ENCODE peak calls at places on chromosomes 11 and 22, in five cellular contexts. X is NT2/D1, Z is NB4, A is lower leg skin, Y is OCI-LY7. R is an unnamed sample.

GRCh38 chr22:46081831-46082210 is 68.5 kb upstream of the PPARA start:
- DNase-seq in X (no peak), Z (no peak), A (no peak), Y (no peak), R (peak)

GRCh38 chr11:96990934-96991333 is 601.1 kb downstream of the JRKL start:
- DNase-seq in X (no peak), Z (no peak), A (no peak), Y (no peak), R (no peak)

GRCh38 chr11:34308049-34308692 is 49.6 kb downstream of the ABTB2 start:
- DNase-seq in X (no peak), Z (no peak), A (no peak), Y (no peak), R (no peak)

GRCh38 chr11:58503361-58503856 is 4.5 kb downstream of the OR5B21 start:
- DNase-seq in X (no peak), Z (no peak), A (no peak), Y (peak), R (no peak)

GRCh38 chr11:4672470-4672869 is 25.2 kb downstream of the OR51E2 start:
- DNase-seq in X (no peak), Z (no peak), A (no peak), Y (no peak), R (no peak)

GRCh38 chr22:43154887-43155536 is 3.7 kb downstream of the TSPO start:
- DNase-seq in X (no peak), Z (no peak), A (peak), Y (no peak), R (no peak)

GRCh38 chr11:114209904-114210303 is 86.3 kb upstream of the NNMT start:
- DNase-seq in X (no peak), Z (no peak), A (no peak), Y (no peak), R (no peak)

GRCh38 chr11:12118940-12119339 is 8.6 kb downstream of the MICAL2 start:
- DNase-seq in X (no peak), Z (peak), A (no peak), Y (no peak), R (no peak)

GRCh38 chr11:94588366-94588952 is 21.3 kb downstream of the PIWIL4 start:
- DNase-seq in X (no peak), Z (no peak), A (no peak), Y (no peak), R (no peak)

GRCh38 chr22:39179401-39179827 is 26.9 kb upstream of the CBX7 start:
- DNase-seq in X (no peak), Z (no peak), A (no peak), Y (no peak), R (no peak)

GRCh38 chr11:30712749-30713148 is 126.6 kb upstream of the MPPED2 start:
- DNase-seq in X (no peak), Z (no peak), A (no peak), Y (no peak), R (no peak)

GRCh38 chr22:45688606-45689080 is 17.0 kb downstream of the ATXN10 start:
- DNase-seq in X (no peak), Z (peak), A (no peak), Y (no peak), R (peak)

GRCh38 chr11:133361689-133361994 is 170.7 kb downstream of the OPCML start:
- DNase-seq in X (no peak), Z (no peak), A (no peak), Y (no peak), R (no peak)

GRCh38 chr11:66725646-66726045 is 3.4 kb downstream of the SPTBN2 start:
- DNase-seq in X (no peak), Z (no peak), A (no peak), Y (no peak), R (no peak)

GRCh38 chr11:3877252-3878035 is 22.0 kb downstream of the STIM1 start:
- DNase-seq in X (no peak), Z (no peak), A (no peak), Y (no peak), R (no peak)

GRCh38 chr11:64173616-64174355 is 7.9 kb upstream of the MACROD1 start:
- DNase-seq in X (no peak), Z (peak), A (no peak), Y (no peak), R (peak)

GRCh38 chr22:27620367-27621154 is 181.0 kb downstream of the MN1 start:
- DNase-seq in X (no peak), Z (no peak), A (no peak), Y (no peak), R (no peak)

GRCh38 chr11:71305451-71306125 is 53.2 kb upstream of the SHANK2 start:
- DNase-seq in X (no peak), Z (no peak), A (no peak), Y (no peak), R (no peak)

GRCh38 chr11:111422494-111423249 is 43.6 kb upstream of the POU2AF1 start:
- DNase-seq in X (peak), Z (peak), A (no peak), Y (peak), R (peak)

GRCh38 chr11:62402994-62403393 is 15.8 kb upstream of the SCGB1A1 start:
- DNase-seq in X (no peak), Z (no peak), A (no peak), Y (no peak), R (no peak)

GRCh38 chr22:24450600-24450999 is 23.2 kb downstream of the ADORA2A start:
- DNase-seq in X (no peak), Z (no peak), A (no peak), Y (peak), R (no peak)

GRCh38 chr22:46752911-46753310 is 9.5 kb upstream of the TBC1D22A start:
- DNase-seq in X (no peak), Z (no peak), A (no peak), Y (no peak), R (no peak)

GRCh38 chr11:72429626-72430025 is 4.7 kb downstream of the CLPB start:
- DNase-seq in X (no peak), Z (no peak), A (no peak), Y (no peak), R (no peak)

GRCh38 chr11:72431846-72432245 is 2.5 kb downstream of the CLPB start:
- DNase-seq in X (no peak), Z (no peak), A (no peak), Y (no peak), R (no peak)

GRCh38 chr11:72430743-72431570 is 3.4 kb downstream of the CLPB start:
- DNase-seq in X (peak), Z (peak), A (no peak), Y (peak), R (peak)

GRCh38 chr11:72433455-72434061 is 773 bp downstream of the CLPB start:
- DNase-seq in X (no peak), Z (peak), A (no peak), Y (peak), R (no peak)

GRCh38 chr11:72432347-72433287 is 1.7 kb downstream of the CLPB start:
- DNase-seq in X (no peak), Z (no peak), A (no peak), Y (no peak), R (peak)
- H3K4me3 ChIP-seq in X (no peak), Z (peak), A (no peak), Y (no peak), R (no peak)

GRCh38 chr11:74682731-74683278 is 48.4 kb downstream of the CHRDL2 start:
- DNase-seq in X (no peak), Z (no peak), A (no peak), Y (no peak), R (no peak)

GRCh38 chr11:74684661-74685060 is 46.6 kb downstream of the CHRDL2 start:
- DNase-seq in X (no peak), Z (no peak), A (no peak), Y (no peak), R (no peak)

GRCh38 chr11:74681686-74682651 is 49.3 kb downstream of the CHRDL2 start:
- DNase-seq in X (no peak), Z (no peak), A (no peak), Y (no peak), R (no peak)

GRCh38 chr11:74683941-74684481 is 47.2 kb downstream of the CHRDL2 start:
- DNase-seq in X (no peak), Z (no peak), A (no peak), Y (no peak), R (peak)

GRCh38 chr11:74683279-74683871 is 47.9 kb downstream of the CHRDL2 start:
- DNase-seq in X (no peak), Z (no peak), A (no peak), Y (no peak), R (no peak)
- H3K4me3 ChIP-seq in X (no peak), Z (no peak), A (peak), Y (no peak), R (peak)

GRCh38 chr11:8809605-8810272 is 101.2 kb upstream of the AKIP1 start:
- DNase-seq in X (no peak), Z (no peak), A (no peak), Y (no peak), R (no peak)
- H3K4me3 ChIP-seq in X (peak), Z (no peak), A (peak), Y (no peak), R (peak)

GRCh38 chr11:57230316-57230715 is 6.7 kb downstream of the APLNR start:
- DNase-seq in X (no peak), Z (no peak), A (no peak), Y (no peak), R (no peak)

GRCh38 chr11:57235761-57236703 is 1.0 kb downstream of the APLNR start:
- DNase-seq in X (no peak), Z (no peak), A (no peak), Y (no peak), R (no peak)

GRCh38 chr11:57230797-57231538 is 6.1 kb downstream of the APLNR start:
- DNase-seq in X (no peak), Z (no peak), A (no peak), Y (no peak), R (peak)

GRCh38 chr11:57231539-57232253 is 5.4 kb downstream of the APLNR start:
- DNase-seq in X (no peak), Z (no peak), A (no peak), Y (no peak), R (no peak)

DNA sequence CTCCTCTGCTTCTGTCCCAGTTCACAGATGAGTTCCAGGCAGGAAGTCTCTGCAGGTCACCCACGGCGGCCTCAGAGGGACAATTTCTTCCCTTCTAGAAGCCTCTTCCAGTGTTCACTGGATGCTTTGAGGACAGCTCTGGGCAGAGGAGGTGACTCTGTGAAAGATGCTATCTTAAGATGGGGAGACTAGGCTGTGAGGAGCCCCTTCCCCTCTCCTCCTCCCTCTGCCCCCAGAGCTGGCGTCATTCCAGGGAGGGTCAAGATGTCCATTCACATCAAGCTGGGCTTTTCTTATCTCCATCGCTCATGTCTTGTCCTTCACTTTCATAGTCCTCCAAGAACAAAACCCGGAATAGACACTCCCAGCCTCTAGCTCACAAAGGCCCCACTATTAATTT is 3.3 kb downstream of the APLNR start:
- DNase-seq in X (no peak), Z (no peak), A (no peak), Y (no peak), R (no peak)
- H3K4me3 ChIP-seq in X (no peak), Z (no peak), A (no peak), Y (no peak), R (no peak)

GRCh38 chr22:48489551-48490512 is 1337.8 kb downstream of the BRD1 start:
- DNase-seq in X (no peak), Z (no peak), A (no peak), Y (no peak), R (no peak)
- H3K4me3 ChIP-seq in X (peak), Z (no peak), A (peak), Y (no peak), R (peak)

DNA sequence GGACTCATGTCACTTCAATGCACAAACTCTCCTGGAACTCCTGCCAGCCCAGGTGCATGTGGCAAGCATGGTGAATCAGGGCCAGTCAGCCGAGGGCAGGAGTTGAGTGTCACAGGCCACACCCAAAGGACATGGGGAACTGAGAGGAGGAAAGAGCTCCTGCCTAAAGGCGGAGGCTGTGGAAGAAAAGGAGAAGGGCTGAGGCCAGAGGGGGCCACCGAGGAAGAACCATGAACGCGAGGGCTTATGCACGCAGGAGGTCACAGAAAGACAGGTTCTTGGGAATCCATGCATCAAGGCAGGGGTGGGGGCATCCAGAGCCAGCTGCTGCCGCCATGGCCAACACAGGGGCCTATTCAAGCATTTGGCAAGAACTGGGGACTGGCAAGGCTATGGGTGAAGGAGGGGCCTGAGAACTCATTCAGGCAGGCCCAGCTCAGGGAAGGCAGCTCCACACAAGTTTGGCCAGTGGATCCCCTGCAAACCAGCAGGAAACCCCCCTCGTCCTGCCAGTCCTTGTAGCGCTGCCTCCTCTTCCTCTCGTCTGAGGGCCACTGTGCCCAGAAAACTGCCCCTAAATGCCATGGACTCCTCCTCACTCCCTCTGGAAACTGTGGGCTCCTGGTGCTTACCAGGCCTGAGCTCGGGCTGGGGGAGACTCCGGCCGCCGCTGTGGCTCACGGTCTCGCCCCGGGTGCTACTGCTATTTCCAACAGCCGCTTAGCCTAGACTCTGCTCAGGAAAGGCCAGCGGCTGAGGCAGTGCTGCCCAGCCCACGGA is 15.4 kb downstream of the PPM1F start:
- DNase-seq in X (no peak), Z (peak), A (peak), Y (no peak), R (peak)
- H3K4me3 ChIP-seq in X (no peak), Z (no peak), A (no peak), Y (no peak), R (peak)

GRCh38 chr11:1825039-1825740 is 9.6 kb upstream of the SYT8 start:
- DNase-seq in X (peak), Z (peak), A (no peak), Y (peak), R (no peak)
- H3K4me3 ChIP-seq in X (no peak), Z (no peak), A (no peak), Y (no peak), R (no peak)

DNA sequence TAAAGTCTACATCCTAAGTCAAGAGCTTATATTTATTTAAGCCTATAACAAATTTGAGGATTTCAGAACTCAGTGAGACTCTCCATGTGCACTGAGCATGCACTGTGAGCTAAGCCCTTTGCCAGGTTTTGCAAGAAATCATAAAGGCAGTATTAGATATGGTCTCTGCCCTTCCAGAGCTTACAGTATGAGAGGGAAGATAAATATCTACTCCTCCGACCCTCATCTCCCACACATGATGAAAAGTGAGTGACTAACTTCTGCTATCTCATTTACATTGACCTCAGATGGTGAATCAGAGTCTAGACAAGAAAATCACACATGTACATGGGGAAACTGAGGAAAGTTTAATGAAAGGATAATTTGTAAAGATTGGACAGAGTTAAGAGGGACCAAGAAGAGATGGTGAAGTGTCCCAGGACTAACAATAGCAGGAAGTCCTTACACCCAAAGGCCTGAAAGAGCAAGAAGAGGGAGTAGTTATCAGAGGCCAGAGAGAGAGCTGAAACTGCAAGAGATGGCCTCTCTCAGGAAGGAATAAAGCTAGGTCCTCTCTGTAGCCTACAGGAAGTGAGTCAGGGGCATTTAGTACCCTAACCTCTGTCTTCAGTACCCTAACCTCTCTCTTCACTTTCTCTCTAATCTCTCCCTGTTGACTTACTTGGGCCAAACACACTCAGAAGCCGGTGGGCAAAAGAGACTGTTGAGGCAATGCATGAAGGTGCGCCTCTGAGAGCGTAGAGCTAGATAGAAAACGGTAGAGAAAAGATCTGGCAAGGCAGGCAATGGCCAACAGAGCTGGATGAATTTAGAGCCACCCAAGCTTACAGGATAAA is 23.0 kb upstream of the BLID start:
- DNase-seq in X (no peak), Z (no peak), A (no peak), Y (no peak), R (peak)
- H3K4me3 ChIP-seq in X (no peak), Z (no peak), A (no peak), Y (no peak), R (no peak)

GRCh38 chr22:30821863-30822215 is 127.2 kb downstream of the OSBP2 start:
- DNase-seq in X (no peak), Z (no peak), A (no peak), Y (no peak), R (no peak)
- H3K4me3 ChIP-seq in X (peak), Z (no peak), A (no peak), Y (no peak), R (peak)

R was measured in fibroblast of the aortic adventitia.